ENCODE peak calls at places on chromosomes 1 and 21, in eight cellular contexts. L is tibial nerve, K is adrenal gland, V is breast epithelium, Q is body of pancreas, H is K562, I is heart left ventricle, S is HCT116. G is an unnamed sample.

GRCh38 chr21:45326834-45327457 is 39.3 kb upstream of the POFUT2 start:
- DNase-seq in L (no peak), I (no peak), Q (no peak), H (no peak), S (no peak), K (no peak), V (no peak), G (no peak)

GRCh38 chr1:53385276-53385932 is 57.5 kb upstream of the LRP8 start:
- DNase-seq in H (no peak), L (no peak), I (no peak), K (no peak), S (no peak), V (no peak), Q (no peak), G (no peak)

GRCh38 chr1:145961425-145962156 is 2.8 kb downstream of the ANKRD34A start:
- DNase-seq in V (no peak), H (peak; percentile 42), L (no peak), I (peak; percentile 56), K (peak; percentile 42), Q (no peak), S (no peak), G (no peak)

GRCh38 chr1:227459977-227460376 is 103.4 kb upstream of the ZNF678 start:
- DNase-seq in S (no peak), I (no peak), H (no peak), Q (no peak), L (no peak), V (no peak), K (no peak), G (no peak)

GRCh38 chr1:80918365-80918764 is 882.4 kb upstream of the ADGRL2 start:
- DNase-seq in V (no peak), K (peak; percentile 21), S (no peak), H (no peak), I (no peak), Q (no peak), L (no peak), G (no peak)

GRCh38 chr1:212607206-212607923 is 1.2 kb upstream of the ATF3 start:
- DNase-seq in Q (peak; percentile 73), S (no peak), K (peak; percentile 43), V (peak; percentile 53), H (no peak), L (peak; percentile 38), I (peak; percentile 53), G (peak; percentile 22)

GRCh38 chr1:114902343-114902742 is 47.7 kb downstream of the SYCP1 start:
- DNase-seq in V (no peak), L (no peak), K (no peak), Q (no peak), I (no peak), S (no peak), H (no peak), G (no peak)

GRCh38 chr1:10514490-10515235 is 39.9 kb downstream of the PEX14 start:
- DNase-seq in Q (no peak), V (no peak), K (no peak), H (peak; percentile 47), S (peak; percentile 29), L (no peak), I (no peak), G (no peak)

GRCh38 chr1:67126111-67126746 is 8.5 kb downstream of the C1orf141 start:
- DNase-seq in V (no peak), S (no peak), Q (no peak), H (no peak), K (no peak), L (no peak), I (no peak), G (no peak)

GRCh38 chr1:25117233-25117823 is 115.0 kb downstream of the SYF2 start:
- DNase-seq in V (no peak), S (peak; percentile 48), L (no peak), Q (no peak), K (no peak), I (no peak), H (peak; percentile 64), G (no peak)

GRCh38 chr1:101496109-101496508 is 259.3 kb downstream of the S1PR1 start:
- DNase-seq in H (no peak), S (no peak), V (no peak), K (no peak), Q (no peak), L (no peak), I (no peak), G (no peak)

GRCh38 chr1:9639190-9639589 is 12.3 kb upstream of the PIK3CD start:
- DNase-seq in V (no peak), K (no peak), L (no peak), H (no peak), I (no peak), Q (no peak), S (no peak), G (no peak)

GRCh38 chr1:36349241-36349671 is 25.8 kb upstream of the EVA1B start:
- DNase-seq in H (no peak), K (no peak), L (no peak), V (no peak), I (no peak), Q (no peak), S (no peak), G (peak; percentile 51)

GRCh38 chr1:214136336-214136735 is 144.6 kb upstream of the SMYD2 start:
- DNase-seq in V (no peak), K (no peak), L (no peak), Q (no peak), S (no peak), H (no peak), I (no peak), G (no peak)

GRCh38 chr1:156487862-156488261 is 12.7 kb downstream of the MEF2D start:
- DNase-seq in I (peak; percentile 15), S (no peak), H (no peak), L (no peak), V (no peak), Q (no peak), K (no peak), G (peak; percentile 74)

GRCh38 chr1:40618108-40618507 is 47.4 kb downstream of the RIMS3 start:
- DNase-seq in I (no peak), S (no peak), V (no peak), H (no peak), Q (no peak), K (no peak), L (no peak), G (no peak)

GRCh38 chr1:208233978-208234377 is 10.2 kb downstream of the PLXNA2 start:
- DNase-seq in H (no peak), Q (no peak), L (no peak), K (no peak), S (no peak), V (no peak), I (no peak), G (no peak)

GRCh38 chr1:13498553-13498952 is 15.2 kb downstream of the LRRC38 start:
- DNase-seq in Q (no peak), S (no peak), K (no peak), L (no peak), I (no peak), V (no peak), H (no peak), G (no peak)

GRCh38 chr1:18597159-18598042 is 33.2 kb upstream of the PAX7 start:
- DNase-seq in L (peak; percentile 40), S (no peak), I (peak; percentile 40), K (peak; percentile 46), H (peak; percentile 81), Q (peak; percentile 55), V (no peak), G (peak; percentile 19)

GRCh38 chr1:108050134-108050533 is 85.2 kb upstream of the VAV3 start:
- DNase-seq in H (no peak), I (peak; percentile 32), K (no peak), V (no peak), S (no peak), Q (peak; percentile 49), L (peak; percentile 17), G (peak; percentile 28)
- H3K4me1 ChIP-seq in H (no peaks in the 10 kb centered on the region), I (peaks cover 21% of the 10 kb centered on the region), K (no peaks in the 10 kb centered on the region), V (peaks cover 7% of the 10 kb centered on the region), S (no peaks in the 10 kb centered on the region), Q (peaks cover 7% of the 10 kb centered on the region), L (peaks cover 53% of the 10 kb centered on the region), G (peaks cover 14% of the 10 kb centered on the region)

DNA sequence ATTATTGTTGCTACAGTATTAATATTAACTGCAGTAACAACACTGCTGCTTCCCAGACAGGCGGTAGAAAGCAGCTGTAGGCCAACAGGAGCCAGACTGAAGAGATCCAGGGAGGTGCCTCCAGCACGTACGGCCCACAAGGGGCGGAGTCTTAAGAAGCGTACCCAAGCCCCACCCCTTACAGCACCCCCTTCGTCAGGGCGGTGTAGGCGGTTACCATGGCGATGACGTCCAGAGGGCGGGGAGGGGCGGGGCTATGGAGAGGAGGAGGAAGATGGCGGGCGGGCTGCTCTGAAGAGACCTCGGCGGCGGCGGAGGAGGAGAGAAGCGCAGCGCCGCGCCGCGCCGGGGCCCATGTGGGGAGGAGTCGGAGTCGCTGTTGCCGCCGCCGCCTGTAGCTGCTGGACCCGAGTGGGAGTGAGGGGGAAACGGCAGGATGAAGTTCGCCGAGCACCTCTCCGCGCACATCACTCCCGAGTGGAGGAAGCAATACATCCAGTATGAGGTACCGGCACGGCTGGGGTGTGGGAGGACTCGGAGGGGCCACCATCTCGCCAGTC is at the start of gene XPR1:
- DNase-seq in S (peak; percentile 97), I (peak; percentile 99), H (peak; percentile 99), L (peak; percentile 97), Q (peak; percentile 99), K (peak; percentile 99), V (peak; percentile 98), G (peak; percentile 98)
- TF ChIP-seq POLR2A in S (peak; percentile 66), I (peak; percentile 86), H (peak; percentile 92), L (peak; percentile 87), Q (peak; percentile 93), K (peak; percentile 69), V (peak; percentile 85), G (peak; percentile 95)

DNA sequence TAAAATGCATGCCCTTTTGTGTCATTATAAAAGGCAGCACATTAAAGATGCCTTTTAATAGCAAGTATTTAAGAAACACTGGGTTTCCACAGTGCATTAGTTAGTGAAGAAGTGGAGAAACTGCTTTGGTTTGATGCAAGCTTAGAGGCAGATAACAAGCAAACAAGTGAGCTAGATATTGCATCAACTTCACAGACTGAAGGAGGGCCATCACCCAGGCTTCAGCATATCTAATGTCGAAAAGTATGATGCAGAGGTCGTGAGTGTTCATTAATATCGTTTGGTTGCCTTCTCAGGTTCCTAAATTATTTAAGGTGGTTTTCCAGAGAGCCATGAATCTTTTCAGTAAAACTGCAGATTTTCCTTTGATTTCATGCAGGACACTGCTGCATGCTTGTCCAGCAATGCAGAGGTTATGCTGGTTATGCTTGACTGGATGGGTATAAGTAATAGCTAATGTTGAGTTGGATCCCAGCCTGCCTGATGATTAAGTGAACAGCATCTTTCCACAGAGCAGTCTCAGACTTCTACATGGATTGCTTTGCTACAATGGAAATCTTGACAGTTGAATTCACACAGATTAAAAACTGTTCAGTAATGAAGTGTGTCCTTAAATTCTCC is 69.7 kb upstream of the IPO9 start:
- DNase-seq in I (no peak), L (no peak), S (no peak), K (no peak), Q (no peak), V (no peak), H (no peak), G (no peak)
- H3K4me1 ChIP-seq in I (peaks cover 100% of the 10 kb centered on the region), L (peaks cover 62% of the 10 kb centered on the region), S (peaks cover 8% of the 10 kb centered on the region), K (no peaks in the 10 kb centered on the region), Q (no peaks in the 10 kb centered on the region), V (no peaks in the 10 kb centered on the region), H (no peaks in the 10 kb centered on the region), G (peaks cover 10% of the 10 kb centered on the region)

DNA sequence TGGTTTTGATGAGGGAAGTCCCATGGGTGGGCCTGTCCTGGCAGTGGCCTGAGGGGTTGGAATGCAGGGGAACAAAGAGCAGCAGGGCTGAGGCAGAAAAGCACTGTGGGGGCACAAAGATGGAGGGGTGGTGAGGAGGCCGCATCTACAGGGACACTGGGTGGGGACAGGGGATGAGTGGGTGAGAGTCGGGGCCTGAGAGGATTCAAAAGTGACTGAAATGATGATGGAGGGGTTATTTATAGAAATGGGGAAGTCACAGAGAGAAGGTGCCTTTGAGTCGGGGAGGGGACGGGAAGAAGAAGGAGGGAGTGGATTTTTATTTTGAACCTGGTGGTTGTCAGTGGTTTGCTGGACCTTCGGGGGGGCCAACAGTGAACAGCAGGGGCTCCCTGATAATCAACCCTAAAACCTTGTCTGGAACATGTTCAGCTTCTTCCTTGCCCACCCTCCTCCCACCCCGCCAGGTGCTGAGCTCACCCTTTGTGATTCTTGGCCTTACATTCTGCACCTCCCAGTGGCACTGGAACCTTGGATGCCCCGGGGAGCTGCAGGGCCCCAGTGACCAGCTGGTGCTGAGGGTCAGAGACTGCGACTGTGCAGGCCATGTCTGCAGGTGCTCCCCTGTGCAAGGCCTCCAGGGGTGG is 42.9 kb downstream of the IER5 start:
- DNase-seq in L (no peak), K (no peak), Q (no peak), H (no peak), S (no peak), I (no peak), V (no peak), G (no peak)
- TF ChIP-seq POLR2A in L (no peak), K (no peak), Q (no peak), H (no peak), S (no peak), I (no peak), V (no peak), G (no peak)